ENCODE peak calls at places on chromosomes 4 and X, in four cellular contexts. One of them, this sample, is unnamed.

GRCh38 chrX:129792586-129793291 is 13.0 kb downstream of the SASH3 start:
- DNase-seq in cardiac fibroblast: no peak
- DNase-seq in spleen: peak; percentile 50
- DNase-seq in WERI-Rb-1: no peak
- DNase-seq in this sample: no peak

GRCh38 chr4:55012363-55013255 is 112.8 kb downstream of the KDR start:
- DNase-seq in cardiac fibroblast: peak; percentile 9
- DNase-seq in spleen: no peak
- DNase-seq in WERI-Rb-1: no peak
- DNase-seq in this sample: no peak

GRCh38 chrX:77347572-77347971 is 99.6 kb upstream of the FGF16 start:
- DNase-seq in cardiac fibroblast: peak; percentile 3
- DNase-seq in spleen: no peak
- DNase-seq in WERI-Rb-1: no peak
- DNase-seq in this sample: no peak

GRCh38 chr4:183402771-183403170 is 41.7 kb upstream of the CDKN2AIP start:
- DNase-seq in cardiac fibroblast: no peak
- DNase-seq in spleen: no peak
- DNase-seq in WERI-Rb-1: no peak
- DNase-seq in this sample: no peak

GRCh38 chrX:63282828-63283227 is 68.3 kb downstream of the SPIN4 start:
- DNase-seq in cardiac fibroblast: no peak
- DNase-seq in spleen: no peak
- DNase-seq in WERI-Rb-1: no peak
- DNase-seq in this sample: no peak

GRCh38 chr4:107747748-107748486 is 27.9 kb upstream of the PAPSS1 start:
- DNase-seq in cardiac fibroblast: no peak
- DNase-seq in spleen: no peak
- DNase-seq in WERI-Rb-1: no peak
- DNase-seq in this sample: no peak

GRCh38 chr4:107991945-107992625 is 2.4 kb downstream of the HADH start:
- DNase-seq in cardiac fibroblast: peak; percentile 19
- DNase-seq in spleen: no peak
- DNase-seq in WERI-Rb-1: no peak
- DNase-seq in this sample: peak; percentile 30

GRCh38 chr4:138841341-138841740 is 174.2 kb upstream of the NOCT start:
- DNase-seq in cardiac fibroblast: no peak
- DNase-seq in spleen: no peak
- DNase-seq in WERI-Rb-1: no peak
- DNase-seq in this sample: no peak

GRCh38 chr4:25031077-25031606 is 396 bp upstream of the LGI2 start:
- DNase-seq in cardiac fibroblast: peak; percentile 18
- DNase-seq in spleen: no peak
- DNase-seq in WERI-Rb-1: peak; percentile 50
- DNase-seq in this sample: peak; percentile 39

GRCh38 chr4:24256547-24256946 is 327.8 kb downstream of the DHX15 start:
- DNase-seq in cardiac fibroblast: no peak
- DNase-seq in spleen: no peak
- DNase-seq in WERI-Rb-1: no peak
- DNase-seq in this sample: no peak

GRCh38 chr4:103719320-103720204 is at the start of gene TACR3:
- DNase-seq in cardiac fibroblast: no peak
- DNase-seq in spleen: peak; percentile 65
- DNase-seq in WERI-Rb-1: no peak
- DNase-seq in this sample: no peak

GRCh38 chr4:7620086-7620813 is 185.5 kb upstream of the PSAPL1 start:
- DNase-seq in cardiac fibroblast: no peak
- DNase-seq in spleen: no peak
- DNase-seq in WERI-Rb-1: no peak
- DNase-seq in this sample: no peak

GRCh38 chr4:7299051-7299907 is 106.9 kb downstream of the SORCS2 start:
- DNase-seq in cardiac fibroblast: no peak
- DNase-seq in spleen: no peak
- DNase-seq in WERI-Rb-1: peak; percentile 92
- DNase-seq in this sample: no peak

GRCh38 chr4:119627267-119628190 is 1.1 kb downstream of the PDE5A start:
- DNase-seq in cardiac fibroblast: peak; percentile 49
- DNase-seq in spleen: peak; percentile 91
- DNase-seq in WERI-Rb-1: peak; percentile 71
- DNase-seq in this sample: peak; percentile 89

GRCh38 chrX:37912286-37912685 is 64.9 kb upstream of the DYNLT3 start:
- DNase-seq in cardiac fibroblast: no peak
- DNase-seq in spleen: no peak
- DNase-seq in WERI-Rb-1: no peak
- DNase-seq in this sample: no peak

GRCh38 chr4:6627832-6628231 is 12.7 kb upstream of the MRFAP1 start:
- DNase-seq in cardiac fibroblast: no peak
- DNase-seq in spleen: no peak
- DNase-seq in WERI-Rb-1: no peak
- DNase-seq in this sample: no peak

GRCh38 chrX:72271812-72272211 is 5.2 kb downstream of the RPS4X start:
- DNase-seq in cardiac fibroblast: no peak
- DNase-seq in spleen: no peak
- DNase-seq in WERI-Rb-1: no peak
- DNase-seq in this sample: no peak

GRCh38 chr4:153518637-153519384 is 52.7 kb downstream of the TMEM131L start:
- DNase-seq in cardiac fibroblast: no peak
- DNase-seq in spleen: no peak
- DNase-seq in WERI-Rb-1: no peak
- DNase-seq in this sample: no peak

GRCh38 chrX:50202539-50202938 is 1.7 kb upstream of the AKAP4 start:
- DNase-seq in cardiac fibroblast: peak; percentile 46
- DNase-seq in spleen: no peak
- DNase-seq in WERI-Rb-1: no peak
- DNase-seq in this sample: no peak

GRCh38 chr4:25786497-25787065 is 76.2 kb downstream of the SEL1L3 start:
- DNase-seq in cardiac fibroblast: no peak
- DNase-seq in spleen: no peak
- DNase-seq in WERI-Rb-1: no peak
- DNase-seq in this sample: no peak

GRCh38 chrX:136204571-136204970 is 46.6 kb downstream of the MAP7D3 start:
- DNase-seq in cardiac fibroblast: peak; percentile 85
- DNase-seq in spleen: no peak
- DNase-seq in WERI-Rb-1: no peak
- DNase-seq in this sample: no peak

GRCh38 chrX:48540015-48540350 is 469 bp downstream of the TBC1D25 start:
- DNase-seq in cardiac fibroblast: peak; percentile 41
- DNase-seq in spleen: no peak
- DNase-seq in WERI-Rb-1: no peak
- DNase-seq in this sample: peak; percentile 56

GRCh38 chrX:154398668-154399526 is 720 bp downstream of the RPL10 start:
- DNase-seq in cardiac fibroblast: peak; percentile 81
- DNase-seq in spleen: peak; percentile 95
- DNase-seq in WERI-Rb-1: peak; percentile 93
- DNase-seq in this sample: peak; percentile 57

GRCh38 chrX:45843518-45843917 is 642.8 kb upstream of the DIPK2B start:
- DNase-seq in cardiac fibroblast: no peak
- DNase-seq in spleen: no peak
- DNase-seq in WERI-Rb-1: no peak
- DNase-seq in this sample: peak; percentile 15

GRCh38 chrX:74420194-74421035 is 878 bp upstream of the SLC16A2 start:
- DNase-seq in cardiac fibroblast: peak; percentile 58
- DNase-seq in spleen: peak; percentile 82
- DNase-seq in WERI-Rb-1: peak; percentile 64
- DNase-seq in this sample: peak; percentile 20

GRCh38 chrX:132267392-132267791 is 48.1 kb upstream of the RAP2C start:
- DNase-seq in cardiac fibroblast: no peak
- DNase-seq in spleen: no peak
- DNase-seq in WERI-Rb-1: no peak
- DNase-seq in this sample: no peak

GRCh38 chr4:168759321-168759720 is 250.7 kb downstream of the CBR4 start:
- DNase-seq in cardiac fibroblast: no peak
- DNase-seq in spleen: no peak
- DNase-seq in WERI-Rb-1: no peak
- DNase-seq in this sample: no peak

GRCh38 chr4:3372933-3373465 is 68.8 kb upstream of the HGFAC start:
- DNase-seq in cardiac fibroblast: no peak
- DNase-seq in spleen: peak; percentile 89
- DNase-seq in WERI-Rb-1: no peak
- DNase-seq in this sample: no peak

GRCh38 chr4:140884431-140885058 is 128.4 kb upstream of the TBC1D9 start:
- DNase-seq in cardiac fibroblast: peak; percentile 86
- DNase-seq in spleen: no peak
- DNase-seq in WERI-Rb-1: peak; percentile 73
- DNase-seq in this sample: peak; percentile 59

GRCh38 chrX:129577473-129577872 is 37.4 kb downstream of the OCRL start:
- DNase-seq in cardiac fibroblast: peak; percentile 88
- DNase-seq in spleen: no peak
- DNase-seq in WERI-Rb-1: peak; percentile 26
- DNase-seq in this sample: no peak

GRCh38 chr4:77158487-77158861 is 1.5 kb downstream of the CCNG2 start:
- DNase-seq in cardiac fibroblast: peak; percentile 43
- DNase-seq in spleen: no peak
- DNase-seq in WERI-Rb-1: no peak
- DNase-seq in this sample: no peak

GRCh38 chrX:74343970-74344622 is 40.1 kb downstream of the ZCCHC13 start:
- DNase-seq in cardiac fibroblast: peak; percentile 98
- DNase-seq in spleen: no peak
- DNase-seq in WERI-Rb-1: peak; percentile 52
- DNase-seq in this sample: peak; percentile 45

GRCh38 chrX:19628006-19628575 is 112.8 kb upstream of the MAP3K15 start:
- DNase-seq in cardiac fibroblast: no peak
- DNase-seq in spleen: no peak
- DNase-seq in WERI-Rb-1: no peak
- DNase-seq in this sample: no peak

GRCh38 chrX:100663651-100664050 is 19.7 kb downstream of the SRPX2 start:
- DNase-seq in cardiac fibroblast: no peak
- DNase-seq in spleen: no peak
- DNase-seq in WERI-Rb-1: no peak
- DNase-seq in this sample: no peak
- TF ChIP-seq CTCF in cardiac fibroblast: no peak
- TF ChIP-seq CTCF in spleen: no peak
- TF ChIP-seq CTCF in WERI-Rb-1: no peak
- TF ChIP-seq CTCF in this sample: no peak

GRCh38 chr4:180960758-180961401 is 1282.3 kb upstream of the TENM3 start:
- DNase-seq in cardiac fibroblast: no peak
- DNase-seq in spleen: no peak
- DNase-seq in WERI-Rb-1: peak; percentile 27
- DNase-seq in this sample: no peak
- TF ChIP-seq CTCF in cardiac fibroblast: no peak
- TF ChIP-seq CTCF in spleen: no peak
- TF ChIP-seq CTCF in WERI-Rb-1: peak; percentile 38
- TF ChIP-seq CTCF in this sample: no peak

GRCh38 chr4:156495109-156495508 is 476.5 kb downstream of the PDGFC start:
- DNase-seq in cardiac fibroblast: peak; percentile 20
- DNase-seq in spleen: no peak
- DNase-seq in WERI-Rb-1: no peak
- DNase-seq in this sample: no peak
- TF ChIP-seq CTCF in cardiac fibroblast: no peak
- TF ChIP-seq CTCF in spleen: no peak
- TF ChIP-seq CTCF in WERI-Rb-1: no peak
- TF ChIP-seq CTCF in this sample: no peak

GRCh38 chr4:2281575-2282343 is 19.9 kb upstream of the MXD4 start:
- DNase-seq in cardiac fibroblast: peak; percentile 35
- DNase-seq in spleen: peak; percentile 90
- DNase-seq in WERI-Rb-1: peak; percentile 38
- DNase-seq in this sample: peak; percentile 67
- TF ChIP-seq CTCF in cardiac fibroblast: peak; percentile 23
- TF ChIP-seq CTCF in spleen: peak; percentile 11
- TF ChIP-seq CTCF in WERI-Rb-1: peak; percentile 55
- TF ChIP-seq CTCF in this sample: no peak

GRCh38 chr4:116520886-116521285 is 564.5 kb downstream of the TRAM1L1 start:
- DNase-seq in cardiac fibroblast: no peak
- DNase-seq in spleen: no peak
- DNase-seq in WERI-Rb-1: no peak
- DNase-seq in this sample: no peak
- TF ChIP-seq CTCF in cardiac fibroblast: no peak
- TF ChIP-seq CTCF in spleen: no peak
- TF ChIP-seq CTCF in WERI-Rb-1: no peak
- TF ChIP-seq CTCF in this sample: no peak

This sample was measured in GM20000.